ENCODE peak calls at places on chromosomes 2 and 18, in seven cellular contexts. One of them, this sample, is unnamed.

GRCh38 chr2:160261731-160262130 is 61.7 kb upstream of the ITGB6 start:
- DNase-seq in right atrium auricular region: no peak
- DNase-seq in IMR-90: no peak
- DNase-seq in right lobe of liver: no peak
- DNase-seq in HepG2: no peak
- DNase-seq in stomach: no peak
- DNase-seq in CD8-positive, alpha-beta T cell: no peak
- DNase-seq in this sample: no peak

GRCh38 chr2:219252900-219253752 is at the start of gene TUBA4B:
- DNase-seq in right atrium auricular region: no peak
- DNase-seq in IMR-90: peak; percentile 50
- DNase-seq in right lobe of liver: peak; percentile 44
- DNase-seq in HepG2: no peak
- DNase-seq in stomach: peak; percentile 50
- DNase-seq in CD8-positive, alpha-beta T cell: peak; percentile 53
- DNase-seq in this sample: peak; percentile 85

GRCh38 chr2:20370191-20370590 is 19.5 kb upstream of the PUM2 start:
- DNase-seq in right atrium auricular region: no peak
- DNase-seq in IMR-90: peak; percentile 68
- DNase-seq in right lobe of liver: no peak
- DNase-seq in HepG2: no peak
- DNase-seq in stomach: no peak
- DNase-seq in CD8-positive, alpha-beta T cell: no peak
- DNase-seq in this sample: no peak

GRCh38 chr18:74976331-74976909 is 232.5 kb downstream of the PTGR3 start:
- DNase-seq in right atrium auricular region: no peak
- DNase-seq in IMR-90: no peak
- DNase-seq in right lobe of liver: no peak
- DNase-seq in HepG2: peak; percentile 9
- DNase-seq in stomach: no peak
- DNase-seq in CD8-positive, alpha-beta T cell: no peak
- DNase-seq in this sample: no peak

GRCh38 chr2:232885264-232885961 is 15.3 kb downstream of the SNORC start:
- DNase-seq in right atrium auricular region: no peak
- DNase-seq in IMR-90: no peak
- DNase-seq in right lobe of liver: no peak
- DNase-seq in HepG2: no peak
- DNase-seq in stomach: no peak
- DNase-seq in CD8-positive, alpha-beta T cell: no peak
- DNase-seq in this sample: peak; percentile 62

GRCh38 chr2:128317186-128317897 is 1.3 kb downstream of the HS6ST1 start:
- DNase-seq in right atrium auricular region: peak; percentile 59
- DNase-seq in IMR-90: no peak
- DNase-seq in right lobe of liver: peak; percentile 64
- DNase-seq in HepG2: peak; percentile 63
- DNase-seq in stomach: peak; percentile 43
- DNase-seq in CD8-positive, alpha-beta T cell: peak; percentile 42
- DNase-seq in this sample: peak; percentile 85

GRCh38 chr2:241878007-241878970 is 8.8 kb downstream of the RTP5 start:
- DNase-seq in right atrium auricular region: no peak
- DNase-seq in IMR-90: peak; percentile 54
- DNase-seq in right lobe of liver: peak; percentile 70
- DNase-seq in HepG2: peak; percentile 58
- DNase-seq in stomach: peak; percentile 76
- DNase-seq in CD8-positive, alpha-beta T cell: peak; percentile 73
- DNase-seq in this sample: peak; percentile 89

GRCh38 chr2:165408191-165408590 is 61.3 kb upstream of the CSRNP3 start:
- DNase-seq in right atrium auricular region: no peak
- DNase-seq in IMR-90: no peak
- DNase-seq in right lobe of liver: no peak
- DNase-seq in HepG2: no peak
- DNase-seq in stomach: no peak
- DNase-seq in CD8-positive, alpha-beta T cell: no peak
- DNase-seq in this sample: no peak

GRCh38 chr2:172415759-172416158 is 11.6 kb upstream of the ITGA6 start:
- DNase-seq in right atrium auricular region: no peak
- DNase-seq in IMR-90: no peak
- DNase-seq in right lobe of liver: no peak
- DNase-seq in HepG2: no peak
- DNase-seq in stomach: no peak
- DNase-seq in CD8-positive, alpha-beta T cell: no peak
- DNase-seq in this sample: no peak

GRCh38 chr2:145682536-145683157 is 1162.7 kb upstream of the ZEB2 start:
- DNase-seq in right atrium auricular region: no peak
- DNase-seq in IMR-90: peak; percentile 56
- DNase-seq in right lobe of liver: no peak
- DNase-seq in HepG2: no peak
- DNase-seq in stomach: no peak
- DNase-seq in CD8-positive, alpha-beta T cell: no peak
- DNase-seq in this sample: no peak

GRCh38 chr2:168568476-168569227 is 112.6 kb downstream of the CERS6 start:
- DNase-seq in right atrium auricular region: no peak
- DNase-seq in IMR-90: peak; percentile 13
- DNase-seq in right lobe of liver: no peak
- DNase-seq in HepG2: peak; percentile 11
- DNase-seq in stomach: no peak
- DNase-seq in CD8-positive, alpha-beta T cell: no peak
- DNase-seq in this sample: no peak

GRCh38 chr18:22110482-22110924 is 58.9 kb upstream of the GATA6 start:
- DNase-seq in right atrium auricular region: no peak
- DNase-seq in IMR-90: no peak
- DNase-seq in right lobe of liver: no peak
- DNase-seq in HepG2: no peak
- DNase-seq in stomach: peak; percentile 52
- DNase-seq in CD8-positive, alpha-beta T cell: no peak
- DNase-seq in this sample: no peak

GRCh38 chr2:201349601-201350000 is 7.5 kb downstream of the FLACC1 start:
- DNase-seq in right atrium auricular region: no peak
- DNase-seq in IMR-90: no peak
- DNase-seq in right lobe of liver: no peak
- DNase-seq in HepG2: no peak
- DNase-seq in stomach: no peak
- DNase-seq in CD8-positive, alpha-beta T cell: no peak
- DNase-seq in this sample: no peak

GRCh38 chr2:25041307-25041927 is 459 bp upstream of the EFR3B start:
- DNase-seq in right atrium auricular region: peak; percentile 61
- DNase-seq in IMR-90: peak; percentile 32
- DNase-seq in right lobe of liver: peak; percentile 51
- DNase-seq in HepG2: peak; percentile 71
- DNase-seq in stomach: peak; percentile 69
- DNase-seq in CD8-positive, alpha-beta T cell: peak; percentile 31
- DNase-seq in this sample: peak; percentile 88

GRCh38 chr2:131043199-131044077 is 49.8 kb downstream of the FAM168B start:
- DNase-seq in right atrium auricular region: no peak
- DNase-seq in IMR-90: no peak
- DNase-seq in right lobe of liver: no peak
- DNase-seq in HepG2: no peak
- DNase-seq in stomach: no peak
- DNase-seq in CD8-positive, alpha-beta T cell: no peak
- DNase-seq in this sample: peak; percentile 55

GRCh38 chr18:51563401-51563800 is 365.9 kb upstream of the MEX3C start:
- DNase-seq in right atrium auricular region: no peak
- DNase-seq in IMR-90: no peak
- DNase-seq in right lobe of liver: no peak
- DNase-seq in HepG2: no peak
- DNase-seq in stomach: no peak
- DNase-seq in CD8-positive, alpha-beta T cell: no peak
- DNase-seq in this sample: no peak

GRCh38 chr18:51561821-51562220 is 364.3 kb upstream of the MEX3C start:
- DNase-seq in right atrium auricular region: no peak
- DNase-seq in IMR-90: no peak
- DNase-seq in right lobe of liver: no peak
- DNase-seq in HepG2: no peak
- DNase-seq in stomach: no peak
- DNase-seq in CD8-positive, alpha-beta T cell: no peak
- DNase-seq in this sample: peak; percentile 56

GRCh38 chr18:51559198-51559901 is 361.9 kb upstream of the MEX3C start:
- DNase-seq in right atrium auricular region: no peak
- DNase-seq in IMR-90: no peak
- DNase-seq in right lobe of liver: no peak
- DNase-seq in HepG2: no peak
- DNase-seq in stomach: no peak
- DNase-seq in CD8-positive, alpha-beta T cell: no peak
- DNase-seq in this sample: no peak

GRCh38 chr18:51559902-51560287 is 362.4 kb upstream of the MEX3C start:
- DNase-seq in right atrium auricular region: no peak
- DNase-seq in IMR-90: no peak
- DNase-seq in right lobe of liver: no peak
- DNase-seq in HepG2: no peak
- DNase-seq in stomach: no peak
- DNase-seq in CD8-positive, alpha-beta T cell: no peak
- DNase-seq in this sample: no peak
- H3K27ac ChIP-seq in right atrium auricular region: no peak overlapping the region
- H3K27ac ChIP-seq in IMR-90: no peak overlapping the region
- H3K27ac ChIP-seq in right lobe of liver: no peak overlapping the region
- H3K27ac ChIP-seq in HepG2: no peak overlapping the region
- H3K27ac ChIP-seq in stomach: no peak overlapping the region
- H3K27ac ChIP-seq in CD8-positive, alpha-beta T cell: no peak overlapping the region
- H3K27ac ChIP-seq in this sample: no peak overlapping the region

GRCh38 chr2:42954227-42954962 is 162.0 kb upstream of the HAAO start:
- DNase-seq in right atrium auricular region: no peak
- DNase-seq in IMR-90: peak; percentile 65
- DNase-seq in right lobe of liver: no peak
- DNase-seq in HepG2: peak; percentile 57
- DNase-seq in stomach: no peak
- DNase-seq in CD8-positive, alpha-beta T cell: no peak
- DNase-seq in this sample: no peak
- TF ChIP-seq CTCF in right atrium auricular region: no peak
- TF ChIP-seq CTCF in IMR-90: no peak
- TF ChIP-seq CTCF in right lobe of liver: no peak
- TF ChIP-seq CTCF in HepG2: peak; percentile 25
- TF ChIP-seq CTCF in stomach: no peak
- TF ChIP-seq CTCF in CD8-positive, alpha-beta T cell: no peak
- TF ChIP-seq CTCF in this sample: no peak

GRCh38 chr2:45167885-45168284 is 158.6 kb upstream of the SIX2 start:
- DNase-seq in right atrium auricular region: no peak
- DNase-seq in IMR-90: no peak
- DNase-seq in right lobe of liver: no peak
- DNase-seq in HepG2: no peak
- DNase-seq in stomach: no peak
- DNase-seq in CD8-positive, alpha-beta T cell: no peak
- DNase-seq in this sample: no peak

GRCh38 chr2:45170976-45171514 is 161.8 kb upstream of the SIX2 start:
- DNase-seq in right atrium auricular region: no peak
- DNase-seq in IMR-90: no peak
- DNase-seq in right lobe of liver: no peak
- DNase-seq in HepG2: no peak
- DNase-seq in stomach: no peak
- DNase-seq in CD8-positive, alpha-beta T cell: no peak
- DNase-seq in this sample: no peak

GRCh38 chr2:45169339-45170190 is 160.3 kb upstream of the SIX2 start:
- DNase-seq in right atrium auricular region: no peak
- DNase-seq in IMR-90: no peak
- DNase-seq in right lobe of liver: peak; percentile 26
- DNase-seq in HepG2: no peak
- DNase-seq in stomach: no peak
- DNase-seq in CD8-positive, alpha-beta T cell: no peak
- DNase-seq in this sample: no peak

GRCh38 chr2:45170191-45170975 is 161.1 kb upstream of the SIX2 start:
- DNase-seq in right atrium auricular region: no peak
- DNase-seq in IMR-90: no peak
- DNase-seq in right lobe of liver: no peak
- DNase-seq in HepG2: no peak
- DNase-seq in stomach: no peak
- DNase-seq in CD8-positive, alpha-beta T cell: no peak
- DNase-seq in this sample: no peak

GRCh38 chr2:45168731-45169338 is 159.6 kb upstream of the SIX2 start:
- DNase-seq in right atrium auricular region: no peak
- DNase-seq in IMR-90: no peak
- DNase-seq in right lobe of liver: peak; percentile 34
- DNase-seq in HepG2: no peak
- DNase-seq in stomach: no peak
- DNase-seq in CD8-positive, alpha-beta T cell: no peak
- DNase-seq in this sample: no peak
- H3K4me3 ChIP-seq in right atrium auricular region: peak overlapping the region; percentile 53
- H3K4me3 ChIP-seq in IMR-90: peak overlapping the region; percentile 28
- H3K4me3 ChIP-seq in right lobe of liver: peak overlapping the region; percentile 28
- H3K4me3 ChIP-seq in HepG2: no peak overlapping the region
- H3K4me3 ChIP-seq in stomach: peak overlapping the region; percentile 72
- H3K4me3 ChIP-seq in CD8-positive, alpha-beta T cell: no peak overlapping the region
- H3K4me3 ChIP-seq in this sample: no peak overlapping the region

GRCh38 chr2:142974288-142975024 is 97.0 kb downstream of the KYNU start:
- DNase-seq in right atrium auricular region: no peak
- DNase-seq in IMR-90: peak; percentile 55
- DNase-seq in right lobe of liver: no peak
- DNase-seq in HepG2: no peak
- DNase-seq in stomach: no peak
- DNase-seq in CD8-positive, alpha-beta T cell: no peak
- DNase-seq in this sample: no peak
- H3K27ac ChIP-seq in right atrium auricular region: no peak overlapping the region
- H3K27ac ChIP-seq in IMR-90: peak overlapping the region; percentile 51
- H3K27ac ChIP-seq in right lobe of liver: no peak overlapping the region
- H3K27ac ChIP-seq in HepG2: no peak overlapping the region
- H3K27ac ChIP-seq in stomach: peak overlapping the region; percentile 60
- H3K27ac ChIP-seq in CD8-positive, alpha-beta T cell: no peak overlapping the region
- H3K27ac ChIP-seq in this sample: no peak overlapping the region

GRCh38 chr2:132681766-132682165 is 11.8 kb upstream of the LYPD1 start:
- DNase-seq in right atrium auricular region: no peak
- DNase-seq in IMR-90: peak; percentile 54
- DNase-seq in right lobe of liver: no peak
- DNase-seq in HepG2: no peak
- DNase-seq in stomach: no peak
- DNase-seq in CD8-positive, alpha-beta T cell: no peak
- DNase-seq in this sample: no peak

GRCh38 chr2:132677661-132678060 is 7.7 kb upstream of the LYPD1 start:
- DNase-seq in right atrium auricular region: no peak
- DNase-seq in IMR-90: peak; percentile 86
- DNase-seq in right lobe of liver: no peak
- DNase-seq in HepG2: no peak
- DNase-seq in stomach: no peak
- DNase-seq in CD8-positive, alpha-beta T cell: no peak
- DNase-seq in this sample: no peak

GRCh38 chr2:132670961-132671781 is 1.2 kb upstream of the LYPD1 start:
- DNase-seq in right atrium auricular region: no peak
- DNase-seq in IMR-90: peak; percentile 97
- DNase-seq in right lobe of liver: no peak
- DNase-seq in HepG2: no peak
- DNase-seq in stomach: no peak
- DNase-seq in CD8-positive, alpha-beta T cell: no peak
- DNase-seq in this sample: no peak

GRCh38 chr2:132678498-132678897 is 8.5 kb upstream of the LYPD1 start:
- DNase-seq in right atrium auricular region: no peak
- DNase-seq in IMR-90: peak; percentile 56
- DNase-seq in right lobe of liver: no peak
- DNase-seq in HepG2: no peak
- DNase-seq in stomach: no peak
- DNase-seq in CD8-positive, alpha-beta T cell: no peak
- DNase-seq in this sample: no peak

DNA sequence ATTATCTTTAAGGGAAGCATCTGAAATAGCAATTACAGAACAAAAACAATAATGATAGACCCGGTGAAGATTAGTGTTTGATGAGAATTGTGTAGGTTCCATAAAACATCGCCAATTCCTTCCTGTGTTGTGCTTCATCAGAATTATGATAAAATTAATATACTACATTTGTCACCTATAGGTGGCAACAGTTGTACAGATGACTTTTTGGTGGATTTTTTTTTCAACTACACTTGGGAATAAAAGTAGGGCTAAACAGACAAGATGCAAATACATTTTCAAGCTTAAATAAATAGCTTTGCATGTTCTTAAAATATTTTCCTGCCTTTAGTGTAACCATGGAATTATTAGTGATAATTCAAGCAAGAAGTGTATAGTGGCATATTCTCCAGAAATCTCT is 7.0 kb upstream of the LYPD1 start:
- DNase-seq in right atrium auricular region: no peak
- DNase-seq in IMR-90: no peak
- DNase-seq in right lobe of liver: no peak
- DNase-seq in HepG2: no peak
- DNase-seq in stomach: no peak
- DNase-seq in CD8-positive, alpha-beta T cell: no peak
- DNase-seq in this sample: no peak
- TF ChIP-seq CTCF in right atrium auricular region: peak; percentile 20
- TF ChIP-seq CTCF in IMR-90: peak; percentile 27
- TF ChIP-seq CTCF in right lobe of liver: no peak
- TF ChIP-seq CTCF in HepG2: no peak
- TF ChIP-seq CTCF in stomach: no peak
- TF ChIP-seq CTCF in CD8-positive, alpha-beta T cell: no peak
- TF ChIP-seq CTCF in this sample: no peak